ENCODE peak calls at places on chromosomes 6 and 20, in five cellular contexts. H is fibroblast of pulmonary artery; Q is NCI-H1105; W is stimulated activated CD4-positive, alpha-beta T cell treated with anti-CD3 and anti-CD28 coated beads, Interleukin-1b, Interleukin-23, amount 100 ng/mL, for 1 hour; Z is ACHN. N is an unnamed sample.

GRCh38 chr6:100753421-100753820 is 127.7 kb downstream of the ASCC3 start:
- DNase-seq in Q (no peak), Z (no peak), H (no peak), W (no peak), N (no peak)

GRCh38 chr6:99530627-99531026 is 15.4 kb upstream of the USP45 start:
- DNase-seq in H (no peak), W (no peak), Z (no peak), Q (no peak), N (no peak)

GRCh38 chr20:62770916-62771315 is 25.4 kb upstream of the MRGBP start:
- DNase-seq in H (no peak), Q (no peak), W (no peak), Z (no peak), N (no peak)

GRCh38 chr6:27902335-27903314 is 9.6 kb downstream of the OR2B2 start:
- DNase-seq in Q (peak), H (peak), W (peak), Z (peak), N (peak)

GRCh38 chr6:69138173-69138572 is 503.1 kb downstream of the ADGRB3 start:
- DNase-seq in H (no peak), W (no peak), Q (no peak), Z (peak), N (no peak)

GRCh38 chr6:134630468-134631180 is 312.7 kb upstream of the SGK1 start:
- DNase-seq in W (no peak), Q (no peak), Z (no peak), H (no peak), N (no peak)

GRCh38 chr6:71468841-71469750 is 180.5 kb downstream of the OGFRL1 start:
- DNase-seq in Q (no peak), H (peak), W (no peak), Z (peak), N (no peak)

GRCh38 chr6:36685926-36686667 is 7.6 kb downstream of the CDKN1A start:
- DNase-seq in Q (no peak), Z (no peak), W (no peak), H (no peak), N (no peak)

GRCh38 chr6:126176266-126176665 is 163.6 kb upstream of the CENPW start:
- DNase-seq in Z (peak), W (no peak), H (peak), Q (no peak), N (no peak)

GRCh38 chr20:62322428-62323073 is 19.8 kb downstream of the ADRM1 start:
- DNase-seq in H (no peak), Z (no peak), Q (no peak), W (no peak), N (no peak)

GRCh38 chr6:39812496-39812852 is 20.3 kb downstream of the DAAM2 start:
- DNase-seq in Z (no peak), W (no peak), H (no peak), Q (no peak), N (no peak)

GRCh38 chr6:11653028-11653583 is 115.6 kb downstream of the TMEM170B start:
- DNase-seq in W (peak), Z (peak), H (peak), Q (no peak), N (no peak)

GRCh38 chr20:44651507-44652373 is at the start of gene ADA:
- DNase-seq in Z (peak), Q (no peak), W (no peak), H (peak), N (peak)

GRCh38 chr6:90083891-90084290 is 189.6 kb downstream of the GJA10 start:
- DNase-seq in Z (no peak), W (no peak), H (no peak), Q (no peak), N (peak)